ENCODE peak calls at places on chromosomes 7 and 10, in seven cellular contexts. S is SK-N-SH, M is Peyer's patch, A is HFF-Myc, O is choroid plexus epithelial cell, D is AG10803, I is left ventricle myocardium inferior. L is an unnamed sample.

GRCh38 chr10:23338155-23338828 is 6.3 kb downstream of the C10orf67 start:
- DNase-seq in S (no peak), M (no peak), A (no peak), O (peak; percentile 55), D (peak; percentile 45), I (no peak), L (no peak)

GRCh38 chr10:3239066-3239919 is 66.7 kb upstream of the PITRM1 start:
- DNase-seq in S (peak; percentile 81), M (peak; percentile 80), A (peak; percentile 42), O (peak; percentile 81), D (peak; percentile 66), I (peak; percentile 72), L (no peak)

GRCh38 chr7:108254259-108254658 is 124.1 kb upstream of the LAMB4 start:
- DNase-seq in S (no peak), M (no peak), A (no peak), O (no peak), D (no peak), I (no peak), L (no peak)

GRCh38 chr7:18495412-18496335 is at the start of gene HDAC9:
- DNase-seq in S (peak; percentile 49), M (no peak), A (no peak), O (peak; percentile 40), D (peak; percentile 46), I (peak; percentile 32), L (peak; percentile 65)

GRCh38 chr7:20021834-20022233 is 195.3 kb downstream of the MACC1 start:
- DNase-seq in S (no peak), M (no peak), A (no peak), O (no peak), D (peak; percentile 55), I (no peak), L (peak; percentile 35)

GRCh38 chr7:68684246-68684850 is 913.9 kb upstream of the AUTS2 start:
- DNase-seq in S (no peak), M (no peak), A (no peak), O (no peak), D (no peak), I (no peak), L (no peak)

GRCh38 chr7:132386249-132386681 is 190.0 kb downstream of the PLXNA4 start:
- DNase-seq in S (peak; percentile 72), M (no peak), A (no peak), O (no peak), D (peak; percentile 42), I (peak; percentile 64), L (no peak)

GRCh38 chr10:10092581-10092980 is 925.1 kb upstream of the CELF2 start:
- DNase-seq in S (no peak), M (no peak), A (no peak), O (peak; percentile 66), D (peak; percentile 4), I (peak; percentile 26), L (no peak)

GRCh38 chr10:79003183-79004100 is 65.3 kb upstream of the ZMIZ1 start:
- DNase-seq in S (peak; percentile 76), M (peak; percentile 60), A (no peak), O (no peak), D (no peak), I (no peak), L (no peak)

GRCh38 chr10:132336064-132336746 is 4.2 kb downstream of the LRRC27 start:
- DNase-seq in S (no peak), M (no peak), A (no peak), O (no peak), D (no peak), I (no peak), L (no peak)

GRCh38 chr7:70569335-70569819 is 562.6 kb upstream of the GALNT17 start:
- DNase-seq in S (no peak), M (no peak), A (no peak), O (no peak), D (no peak), I (no peak), L (peak; percentile 63)

GRCh38 chr7:92064414-92065029 is 69.8 kb downstream of the CYP51A1 start:
- DNase-seq in S (no peak), M (no peak), A (no peak), O (no peak), D (no peak), I (no peak), L (no peak)
- H3K4me3 ChIP-seq in S (no peak overlapping the region), M (no peak overlapping the region), A (no peak overlapping the region), O (no peak overlapping the region), D (no peak overlapping the region), I (no peak overlapping the region), L (no peak overlapping the region)

DNA sequence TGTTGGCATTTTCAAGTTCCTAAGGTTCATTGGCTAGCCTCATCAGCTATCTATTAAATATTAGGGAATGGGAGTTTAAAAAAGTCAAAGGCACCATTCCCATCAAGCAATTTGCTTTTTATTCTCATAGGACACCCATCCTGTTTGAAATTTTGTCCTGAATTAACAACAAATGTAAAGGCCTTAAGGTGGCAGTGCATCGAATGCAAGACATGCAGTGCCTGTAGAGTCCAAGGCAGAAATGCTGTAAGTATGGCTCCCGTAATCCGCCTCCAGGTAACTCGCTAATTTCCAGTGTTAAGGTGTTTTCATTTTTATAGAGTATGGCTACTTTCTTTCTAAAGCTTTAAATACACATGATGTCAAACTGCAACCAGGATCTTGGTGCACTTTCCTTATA is 141.9 kb upstream of the SAMD8 start:
- DNase-seq in S (no peak), M (no peak), A (no peak), O (no peak), D (no peak), I (no peak), L (no peak)
- TF ChIP-seq CTCF in S (no peak), M (no peak), A (no peak), O (no peak), D (no peak), I (no peak), L (no peak)

GRCh38 chr7:149459540-149460433 is 1.1 kb downstream of the ZNF777 start:
- DNase-seq in S (peak; percentile 91), M (no peak), A (no peak), O (peak; percentile 7), D (peak; percentile 9), I (no peak), L (no peak)
- H3K4me3 ChIP-seq in S (peak overlapping the region; percentile 89), M (peak overlapping the region; percentile 53), A (peak overlapping the region; percentile 67), O (peak overlapping the region; percentile 64), D (peak overlapping the region; percentile 72), I (peak overlapping the region; percentile 87), L (peak overlapping the region; percentile 84)

GRCh38 chr10:102669206-102670064 is 25.2 kb downstream of the TRIM8 start:
- DNase-seq in S (peak; percentile 76), M (peak; percentile 76), A (no peak), O (no peak), D (peak; percentile 54), I (peak; percentile 65), L (no peak)
- TF ChIP-seq CTCF in S (peak; percentile 65), M (no peak), A (peak; percentile 30), O (no peak), D (peak; percentile 48), I (peak; percentile 66), L (peak; percentile 64)

GRCh38 chr7:101935521-101936141 is 118.2 kb downstream of the CUX1 start:
- DNase-seq in S (no peak), M (peak; percentile 77), A (no peak), O (no peak), D (no peak), I (peak; percentile 79), L (no peak)
- H3K4me3 ChIP-seq in S (no peak overlapping the region), M (no peak overlapping the region), A (no peak overlapping the region), O (no peak overlapping the region), D (no peak overlapping the region), I (peak overlapping the region; percentile 59), L (no peak overlapping the region)

GRCh38 chr7:26278769-26279168 is 12.9 kb upstream of the SNX10 start:
- DNase-seq in S (peak; percentile 46), M (no peak), A (no peak), O (peak; percentile 23), D (no peak), I (no peak), L (peak; percentile 39)
- TF ChIP-seq CTCF in S (peak; percentile 48), M (peak; percentile 14), A (no peak), O (peak; percentile 18), D (no peak), I (no peak), L (peak; percentile 55)